ENCODE peak calls at places on chromosomes 6 and 20, in ten cellular contexts. A is stomach, C is heart left ventricle, L is lower leg skin, U is kidney epithelial cell, D is hepatocyte, E is esophagus muscularis mucosa, J is GM12865, V is AG04449, T is choroid plexus epithelial cell. Z is an unnamed sample.

GRCh38 chr20:64077541-64077875 is 1.8 kb downstream of the RGS19 start:
- DNase-seq in A (no peak), E (no peak), C (no peak), J (no peak), T (no peak), V (no peak), U (no peak), L (no peak), D (no peak), Z (no peak)

GRCh38 chr6:114087496-114087895 is 116.5 kb upstream of the HDAC2 start:
- DNase-seq in J (no peak), V (no peak), L (no peak), C (no peak), E (no peak), A (no peak), D (no peak), U (no peak), T (no peak), Z (no peak)

GRCh38 chr20:1526310-1526709 is 31.2 kb downstream of the SIRPD start:
- DNase-seq in A (no peak), D (no peak), V (no peak), E (no peak), U (no peak), J (no peak), L (no peak), T (no peak), C (no peak), Z (no peak)

GRCh38 chr20:31452575-31452974 is 12.1 kb downstream of the DEFB123 start:
- DNase-seq in C (no peak), E (no peak), A (no peak), V (no peak), D (no peak), L (no peak), U (no peak), J (no peak), T (no peak), Z (no peak)

GRCh38 chr20:51399138-51399890 is 143.2 kb downstream of the NFATC2 start:
- DNase-seq in C (no peak), V (no peak), J (no peak), E (no peak), L (no peak), D (no peak), U (no peak), A (no peak), T (no peak), Z (no peak)

GRCh38 chr6:46290916-46291633 is 120.3 kb upstream of the ENPP5 start:
- DNase-seq in C (no peak), L (no peak), A (no peak), D (no peak), V (no peak), E (peak), T (no peak), J (peak), U (no peak), Z (no peak)

GRCh38 chr6:33375143-33375649 is 16.4 kb upstream of the KIFC1 start:
- DNase-seq in A (peak), T (peak), L (peak), U (peak), D (peak), C (peak), J (no peak), E (peak), V (peak), Z (peak)

GRCh38 chr6:29647927-29648642 is 8.8 kb upstream of the MOG start:
- DNase-seq in L (no peak), C (no peak), J (no peak), E (no peak), D (peak), A (no peak), U (no peak), T (peak), V (no peak), Z (peak)

GRCh38 chr6:31293343-31293742 is 21.5 kb upstream of the HLA-C start:
- DNase-seq in L (no peak), E (no peak), A (no peak), T (peak), V (no peak), D (peak), C (no peak), J (no peak), U (no peak), Z (peak)

GRCh38 chr6:143368426-143368825 is 82.1 kb downstream of the ADAT2 start:
- DNase-seq in J (peak), L (no peak), C (no peak), T (peak), A (no peak), D (no peak), V (no peak), E (no peak), U (no peak), Z (peak)

GRCh38 chr6:104226798-104227444 is 632.8 kb downstream of the HACE1 start:
- DNase-seq in U (no peak), E (no peak), V (no peak), C (no peak), A (peak), D (no peak), J (no peak), T (no peak), L (no peak), Z (no peak)

GRCh38 chr20:10040070-10040970 is 5.5 kb downstream of the ANKEF1 start:
- DNase-seq in D (no peak), E (no peak), C (no peak), L (no peak), A (no peak), J (no peak), V (peak), T (peak), U (no peak), Z (peak)

GRCh38 chr6:113146878-113147277 is 710.3 kb upstream of the MARCKS start:
- DNase-seq in T (no peak), J (no peak), E (no peak), C (no peak), U (no peak), V (no peak), D (no peak), L (no peak), A (no peak), Z (no peak)

GRCh38 chr6:19842030-19842429 is 4.9 kb downstream of the ID4 start:
- DNase-seq in D (no peak), L (no peak), A (no peak), U (no peak), E (no peak), T (no peak), V (no peak), J (no peak), C (no peak), Z (no peak)

GRCh38 chr6:19669206-19669605 is 168.0 kb upstream of the ID4 start:
- DNase-seq in U (no peak), V (peak), T (peak), L (no peak), A (no peak), E (no peak), J (no peak), C (no peak), D (no peak), Z (peak)

GRCh38 chr6:116439572-116439971 is 21.6 kb upstream of the CALHM6 start:
- DNase-seq in L (no peak), T (peak), E (no peak), U (no peak), C (no peak), D (no peak), A (no peak), V (peak), J (no peak), Z (peak)

GRCh38 chr20:43458422-43458924 is 777 bp downstream of the SRSF6 start:
- DNase-seq in J (no peak), L (peak), A (no peak), E (no peak), C (no peak), T (peak), V (no peak), D (no peak), U (no peak), Z (no peak)

GRCh38 chr6:68077661-68078060 is 557.4 kb upstream of the ADGRB3 start:
- DNase-seq in D (no peak), A (no peak), J (no peak), U (no peak), V (no peak), L (no peak), C (no peak), T (no peak), E (no peak), Z (no peak)

GRCh38 chr6:26054937-26055669 is 32.1 kb upstream of the HFE start:
- DNase-seq in V (peak), U (peak), E (peak), T (peak), J (peak), C (peak), A (peak), D (peak), L (peak), Z (peak)
- TF ChIP-seq CTCF in V (no peak), U (peak), E (peak), T (peak), J (no peak), C (no peak), A (no peak), D (no peak), L (no peak), Z (peak)

DNA sequence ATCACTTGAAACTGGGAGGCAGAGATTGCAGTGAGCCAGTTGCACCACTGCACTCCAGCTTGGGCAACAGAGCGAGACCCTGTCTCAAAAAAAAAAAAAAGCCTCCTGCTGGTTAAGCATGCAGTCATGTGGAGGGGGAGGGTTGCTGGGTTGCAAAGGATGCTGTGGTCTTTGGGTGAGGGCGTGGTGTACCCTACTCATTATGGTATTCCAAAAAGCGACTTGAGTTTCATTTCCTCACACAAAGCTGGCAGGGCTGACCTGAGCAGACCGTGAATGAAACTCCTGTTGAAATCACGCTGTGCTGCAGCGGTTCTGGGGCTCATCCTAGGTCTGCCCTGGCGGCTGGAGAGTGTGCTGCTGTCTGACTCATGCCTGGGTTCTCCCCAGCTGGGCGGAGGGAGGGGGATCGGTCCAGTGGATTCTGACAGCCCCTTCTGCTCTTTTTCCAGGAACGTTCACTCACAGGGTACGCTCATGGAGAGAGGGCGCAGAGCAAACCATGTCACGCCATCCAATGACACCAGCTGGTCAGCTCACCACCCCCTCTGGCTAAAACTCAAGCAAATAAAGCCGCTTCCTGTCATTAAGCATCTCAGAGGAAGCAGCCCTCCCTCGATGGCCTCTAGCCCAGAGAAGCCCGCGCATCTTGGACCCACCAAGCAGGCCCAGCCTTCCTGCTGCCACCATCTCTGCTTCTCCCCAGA is 166.2 kb downstream of the SCML4 start:
- DNase-seq in L (no peak), T (peak), D (peak), C (peak), E (no peak), V (no peak), J (peak), U (peak), A (peak), Z (no peak)
- H3K4me3 ChIP-seq in L (no peak), T (peak), D (no peak), C (no peak), E (peak), V (no peak), J (peak), U (no peak), A (peak), Z (no peak)

DNA sequence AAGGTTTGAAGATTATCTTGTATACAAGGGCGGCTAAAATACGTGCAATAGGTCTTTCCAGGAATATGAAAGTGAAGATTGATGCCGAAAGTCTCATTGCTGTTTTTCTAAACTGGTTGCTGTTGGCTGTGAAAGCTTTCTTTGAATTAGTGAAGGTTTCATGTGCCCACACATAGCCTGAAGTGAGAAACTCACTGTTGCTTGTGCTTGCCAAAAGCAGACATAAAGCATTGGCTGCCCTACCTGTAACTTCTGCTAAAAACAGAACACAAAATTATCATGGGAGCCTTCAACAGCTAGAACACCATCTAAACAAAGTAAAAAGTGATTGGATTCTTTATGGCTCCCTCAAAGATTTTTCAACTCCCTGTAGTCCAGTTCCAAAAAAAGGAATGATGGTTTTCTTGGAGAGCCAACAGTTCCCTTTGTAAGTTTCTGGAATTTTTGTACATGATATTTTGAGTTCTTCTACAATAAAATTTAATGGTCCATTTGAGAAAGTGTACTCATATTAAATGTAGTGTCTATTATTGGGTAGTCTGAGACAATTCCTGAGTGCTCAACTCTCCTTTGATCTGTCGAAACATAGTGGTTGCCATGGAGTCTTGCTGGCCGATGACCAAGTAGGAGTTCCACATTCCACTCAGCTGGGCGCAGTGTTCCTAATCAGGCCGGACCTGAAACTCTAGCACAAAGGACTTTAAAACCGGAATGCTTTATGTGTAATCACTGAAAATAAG is 68.5 kb downstream of the PLEKHG1 start:
- DNase-seq in T (peak), J (peak), L (peak), V (no peak), E (no peak), U (peak), D (peak), C (peak), A (peak), Z (peak)
- TF ChIP-seq CTCF in T (peak), J (no peak), L (no peak), V (no peak), E (no peak), U (peak), D (peak), C (no peak), A (no peak), Z (peak)

GRCh38 chr6:72552938-72553337 is 68.9 kb upstream of the KCNQ5 start:
- DNase-seq in D (no peak), E (no peak), T (peak), U (no peak), V (no peak), C (no peak), L (no peak), A (no peak), J (no peak), Z (peak)
- H3K4me3 ChIP-seq in D (no peak), E (no peak), T (no peak), U (no peak), V (no peak), C (no peak), L (no peak), A (no peak), J (no peak), Z (no peak)

Z was measured in AG10803.